ENCODE peak calls at places on chromosomes 5 and 9, in five cellular contexts. One of them, this sample, is unnamed.

GRCh38 chr5:16446993-16447392 is 18.6 kb downstream of the ZNF622 start:
- DNase-seq in DND-41: no peak
- DNase-seq in neuronal stem cell: no peak
- DNase-seq in fibroblast of lung: no peak
- DNase-seq in colonic mucosa: no peak
- DNase-seq in this sample: no peak

GRCh38 chr5:155222393-155222792 is 208.8 kb downstream of the KIF4B start:
- DNase-seq in colonic mucosa: no peak
- DNase-seq in DND-41: no peak
- DNase-seq in neuronal stem cell: no peak
- DNase-seq in fibroblast of lung: no peak
- DNase-seq in this sample: no peak

GRCh38 chr5:154535535-154535934 is 57.5 kb upstream of the HAND1 start:
- DNase-seq in colonic mucosa: no peak
- DNase-seq in fibroblast of lung: no peak
- DNase-seq in neuronal stem cell: no peak
- DNase-seq in DND-41: no peak
- DNase-seq in this sample: no peak

GRCh38 chr9:108483676-108484075 is 372.1 kb downstream of the ACTL7B start:
- DNase-seq in colonic mucosa: no peak
- DNase-seq in DND-41: no peak
- DNase-seq in fibroblast of lung: no peak
- DNase-seq in neuronal stem cell: no peak
- DNase-seq in this sample: no peak

GRCh38 chr5:89283758-89284493 is 400.9 kb upstream of the MEF2C start:
- DNase-seq in fibroblast of lung: no peak
- DNase-seq in neuronal stem cell: no peak
- DNase-seq in DND-41: no peak
- DNase-seq in colonic mucosa: no peak
- DNase-seq in this sample: no peak

GRCh38 chr9:128317629-128318028 is 4.6 kb downstream of the TRUB2 start:
- DNase-seq in DND-41: no peak
- DNase-seq in neuronal stem cell: no peak
- DNase-seq in fibroblast of lung: no peak
- DNase-seq in colonic mucosa: no peak
- DNase-seq in this sample: no peak

GRCh38 chr5:8340739-8341344 is 471.9 kb downstream of the MTRR start:
- DNase-seq in DND-41: peak; percentile 10
- DNase-seq in colonic mucosa: no peak
- DNase-seq in fibroblast of lung: peak; percentile 7
- DNase-seq in neuronal stem cell: no peak
- DNase-seq in this sample: no peak

GRCh38 chr9:108617661-108618060 is 238.1 kb downstream of the ACTL7B start:
- DNase-seq in colonic mucosa: no peak
- DNase-seq in DND-41: no peak
- DNase-seq in fibroblast of lung: peak; percentile 5
- DNase-seq in neuronal stem cell: no peak
- DNase-seq in this sample: no peak

GRCh38 chr5:29016067-29016466 is 1977.7 kb upstream of the CDH9 start:
- DNase-seq in fibroblast of lung: no peak
- DNase-seq in colonic mucosa: no peak
- DNase-seq in neuronal stem cell: no peak
- DNase-seq in DND-41: no peak
- DNase-seq in this sample: no peak

GRCh38 chr9:101795147-101795546 is 56.7 kb upstream of the GRIN3A start:
- DNase-seq in colonic mucosa: no peak
- DNase-seq in DND-41: no peak
- DNase-seq in neuronal stem cell: no peak
- DNase-seq in fibroblast of lung: no peak
- DNase-seq in this sample: no peak

GRCh38 chr9:120284796-120285195 is 295.2 kb downstream of the CDK5RAP2 start:
- DNase-seq in neuronal stem cell: no peak
- DNase-seq in colonic mucosa: no peak
- DNase-seq in fibroblast of lung: peak; percentile 8
- DNase-seq in DND-41: no peak
- DNase-seq in this sample: no peak

GRCh38 chr9:128405077-128405779 is 15.4 kb upstream of the CERCAM start:
- DNase-seq in DND-41: no peak
- DNase-seq in neuronal stem cell: no peak
- DNase-seq in fibroblast of lung: no peak
- DNase-seq in colonic mucosa: no peak
- DNase-seq in this sample: no peak

GRCh38 chr5:78757269-78758053 is 108.9 kb upstream of the LHFPL2 start:
- DNase-seq in DND-41: peak; percentile 40
- DNase-seq in fibroblast of lung: peak; percentile 68
- DNase-seq in colonic mucosa: no peak
- DNase-seq in neuronal stem cell: no peak
- DNase-seq in this sample: no peak

GRCh38 chr5:134536876-134537275 is 11.4 kb downstream of the JADE2 start:
- DNase-seq in fibroblast of lung: no peak
- DNase-seq in neuronal stem cell: no peak
- DNase-seq in DND-41: peak; percentile 41
- DNase-seq in colonic mucosa: no peak
- DNase-seq in this sample: no peak

GRCh38 chr9:89608646-89609335 is 4.0 kb downstream of the GADD45G start:
- DNase-seq in DND-41: no peak
- DNase-seq in fibroblast of lung: no peak
- DNase-seq in colonic mucosa: no peak
- DNase-seq in neuronal stem cell: no peak
- DNase-seq in this sample: no peak

GRCh38 chr9:121640076-121640475 is 11.4 kb upstream of the DAB2IP start:
- DNase-seq in colonic mucosa: peak; percentile 89
- DNase-seq in neuronal stem cell: no peak
- DNase-seq in fibroblast of lung: peak; percentile 6
- DNase-seq in DND-41: peak; percentile 38
- DNase-seq in this sample: peak; percentile 39

GRCh38 chr5:97162045-97162444 is 19.6 kb upstream of the LIX1 start:
- DNase-seq in neuronal stem cell: peak; percentile 77
- DNase-seq in DND-41: peak; percentile 63
- DNase-seq in fibroblast of lung: peak; percentile 68
- DNase-seq in colonic mucosa: peak; percentile 80
- DNase-seq in this sample: peak; percentile 63

GRCh38 chr9:136826703-136827582 is 15.3 kb upstream of the AJM1 start:
- DNase-seq in DND-41: no peak
- DNase-seq in neuronal stem cell: no peak
- DNase-seq in colonic mucosa: no peak
- DNase-seq in fibroblast of lung: no peak
- DNase-seq in this sample: no peak
- H3K9ac ChIP-seq in DND-41: no peak overlapping the region
- H3K9ac ChIP-seq in neuronal stem cell: no peak overlapping the region
- H3K9ac ChIP-seq in colonic mucosa: no peak overlapping the region
- H3K9ac ChIP-seq in fibroblast of lung: no peak overlapping the region
- H3K9ac ChIP-seq in this sample: peak overlapping the region; percentile 42

DNA sequence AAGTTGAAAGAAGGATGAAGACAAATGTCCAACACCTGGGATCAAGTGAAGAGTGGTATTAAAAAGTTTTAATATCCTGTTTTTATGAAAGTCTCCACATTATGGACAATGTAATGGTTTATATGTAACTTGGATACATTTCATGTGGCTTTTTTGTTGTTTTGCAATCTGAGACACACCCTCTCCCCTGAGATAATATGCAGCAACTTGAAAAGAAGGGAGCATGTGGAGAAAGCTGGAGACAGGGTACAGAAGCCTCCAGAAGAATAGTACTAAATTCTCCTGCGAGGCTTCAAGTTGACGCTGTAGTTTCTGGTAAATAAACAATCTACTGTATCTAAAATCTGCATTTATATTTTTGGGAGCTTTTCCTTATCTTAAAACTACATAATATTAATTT is 47.1 kb downstream of the VCAN start:
- DNase-seq in DND-41: no peak
- DNase-seq in colonic mucosa: no peak
- DNase-seq in neuronal stem cell: no peak
- DNase-seq in fibroblast of lung: no peak
- DNase-seq in this sample: no peak
- H3K9me3 ChIP-seq in DND-41: no peaks in the 10 kb centered on the region
- H3K9me3 ChIP-seq in colonic mucosa: no peaks in the 10 kb centered on the region
- H3K9me3 ChIP-seq in neuronal stem cell: no peaks in the 10 kb centered on the region
- H3K9me3 ChIP-seq in fibroblast of lung: no peaks in the 10 kb centered on the region
- H3K9me3 ChIP-seq in this sample: no peaks in the 10 kb centered on the region

GRCh38 chr5:82666312-82666711 is 388.2 kb upstream of the RPS23 start:
- DNase-seq in neuronal stem cell: no peak
- DNase-seq in fibroblast of lung: no peak
- DNase-seq in DND-41: no peak
- DNase-seq in colonic mucosa: no peak
- DNase-seq in this sample: no peak
- H3K4me3 ChIP-seq in neuronal stem cell: no peak overlapping the region
- H3K4me3 ChIP-seq in fibroblast of lung: no peak overlapping the region
- H3K4me3 ChIP-seq in DND-41: no peak overlapping the region
- H3K4me3 ChIP-seq in colonic mucosa: no peak overlapping the region
- H3K4me3 ChIP-seq in this sample: no peak overlapping the region

DNA sequence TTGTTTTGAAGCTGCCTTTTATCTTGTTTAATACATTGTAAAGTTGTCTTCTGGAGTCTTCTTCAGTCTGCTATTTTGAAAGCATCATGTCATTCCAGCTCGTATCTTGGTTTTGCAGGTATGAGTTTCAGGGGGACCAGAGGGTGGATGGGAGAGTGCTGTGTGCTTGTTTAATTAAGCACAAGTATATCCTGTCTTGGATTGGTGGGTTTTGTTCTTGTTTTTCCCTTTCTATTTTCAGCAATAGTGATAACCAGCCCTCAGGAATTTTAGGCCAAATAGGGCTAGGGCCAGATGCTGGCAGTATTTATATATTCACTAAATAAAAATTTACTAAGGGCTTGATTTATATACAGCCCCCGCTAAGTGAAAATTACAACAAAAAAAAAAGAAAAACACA is 213.9 kb upstream of the DMRT1 start:
- DNase-seq in fibroblast of lung: no peak
- DNase-seq in neuronal stem cell: no peak
- DNase-seq in colonic mucosa: no peak
- DNase-seq in DND-41: no peak
- DNase-seq in this sample: no peak
- H3K9ac ChIP-seq in fibroblast of lung: no peak overlapping the region
- H3K9ac ChIP-seq in neuronal stem cell: no peak overlapping the region
- H3K9ac ChIP-seq in colonic mucosa: no peak overlapping the region
- H3K9ac ChIP-seq in DND-41: no peak overlapping the region
- H3K9ac ChIP-seq in this sample: no peak overlapping the region

GRCh38 chr9:71876106-71876505 is 34.9 kb downstream of the ABHD17B start:
- DNase-seq in neuronal stem cell: no peak
- DNase-seq in fibroblast of lung: no peak
- DNase-seq in DND-41: no peak
- DNase-seq in colonic mucosa: no peak
- DNase-seq in this sample: no peak
- H3K9me3 ChIP-seq in neuronal stem cell: peaks cover 5% of the 10 kb centered on the region
- H3K9me3 ChIP-seq in fibroblast of lung: no peaks in the 10 kb centered on the region
- H3K9me3 ChIP-seq in DND-41: peaks cover 14% of the 10 kb centered on the region
- H3K9me3 ChIP-seq in colonic mucosa: no peaks in the 10 kb centered on the region
- H3K9me3 ChIP-seq in this sample: peaks cover 22% of the 10 kb centered on the region

DNA sequence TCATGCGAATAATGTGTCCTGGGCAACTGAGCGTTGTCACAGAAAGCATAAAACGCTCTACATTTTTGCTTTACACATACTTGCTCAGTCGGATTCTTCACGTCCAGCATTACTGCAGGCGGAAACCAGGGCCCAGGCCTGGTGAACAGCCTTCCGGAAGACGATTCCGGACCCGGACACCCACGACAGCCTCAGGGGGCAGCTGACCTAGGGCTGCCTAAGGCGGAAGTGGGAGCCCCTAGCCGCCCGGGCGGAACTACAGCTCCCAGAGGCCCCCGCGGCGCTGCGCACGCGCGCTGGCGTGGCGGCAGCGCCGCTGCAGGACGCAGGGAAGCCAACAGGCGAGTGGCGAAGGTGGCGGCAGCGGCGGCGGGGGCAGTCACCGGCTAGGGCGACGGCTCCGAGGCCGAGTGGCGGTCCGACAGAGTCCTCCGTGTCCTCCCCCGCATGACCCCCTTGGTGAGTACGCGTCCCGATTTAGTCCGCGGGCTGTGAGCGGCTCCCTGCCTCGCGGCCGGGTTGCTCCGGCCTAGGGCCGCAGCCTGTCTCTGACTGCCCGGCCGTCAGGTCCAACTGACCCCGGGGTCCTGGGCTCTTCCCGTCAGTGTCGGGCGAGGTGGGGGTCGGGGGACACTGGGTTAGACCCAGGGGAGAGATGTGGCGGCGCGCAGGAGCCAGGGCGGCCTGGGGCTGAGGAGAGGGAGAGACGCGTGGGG is at the start of gene GAPVD1:
- DNase-seq in fibroblast of lung: peak; percentile 76
- DNase-seq in DND-41: peak; percentile 86
- DNase-seq in colonic mucosa: peak; percentile 88
- DNase-seq in neuronal stem cell: peak; percentile 93
- DNase-seq in this sample: peak; percentile 89
- H3K4me3 ChIP-seq in fibroblast of lung: peak within 1 kb of the TSS; percentile 98
- H3K4me3 ChIP-seq in DND-41: peak within 1 kb of the TSS; percentile 97
- H3K4me3 ChIP-seq in colonic mucosa: peak within 1 kb of the TSS; percentile 82
- H3K4me3 ChIP-seq in neuronal stem cell: peak within 1 kb of the TSS; percentile 73
- H3K4me3 ChIP-seq in this sample: peak within 1 kb of the TSS; percentile 96

GRCh38 chr5:34626751-34627150 is 29.4 kb upstream of the RAI14 start:
- DNase-seq in colonic mucosa: no peak
- DNase-seq in DND-41: no peak
- DNase-seq in neuronal stem cell: no peak
- DNase-seq in fibroblast of lung: no peak
- DNase-seq in this sample: no peak

GRCh38 chr5:34625246-34625645 is 30.9 kb upstream of the RAI14 start:
- DNase-seq in fibroblast of lung: peak; percentile 32
- DNase-seq in DND-41: no peak
- DNase-seq in neuronal stem cell: no peak
- DNase-seq in colonic mucosa: no peak
- DNase-seq in this sample: no peak

GRCh38 chr5:34626036-34626435 is 30.1 kb upstream of the RAI14 start:
- DNase-seq in fibroblast of lung: peak; percentile 87
- DNase-seq in colonic mucosa: no peak
- DNase-seq in neuronal stem cell: no peak
- DNase-seq in DND-41: no peak
- DNase-seq in this sample: no peak

GRCh38 chr5:34628373-34628772 is 27.8 kb upstream of the RAI14 start:
- DNase-seq in neuronal stem cell: no peak
- DNase-seq in fibroblast of lung: no peak
- DNase-seq in DND-41: no peak
- DNase-seq in colonic mucosa: no peak
- DNase-seq in this sample: no peak

GRCh38 chr5:34627794-34628193 is 28.3 kb upstream of the RAI14 start:
- DNase-seq in DND-41: no peak
- DNase-seq in fibroblast of lung: peak; percentile 95
- DNase-seq in colonic mucosa: no peak
- DNase-seq in neuronal stem cell: no peak
- DNase-seq in this sample: no peak
- H3K9ac ChIP-seq in DND-41: no peak overlapping the region
- H3K9ac ChIP-seq in fibroblast of lung: no peak overlapping the region
- H3K9ac ChIP-seq in colonic mucosa: no peak overlapping the region
- H3K9ac ChIP-seq in neuronal stem cell: no peak overlapping the region
- H3K9ac ChIP-seq in this sample: no peak overlapping the region